ENCODE peak calls at places on chromosome 14, in ten cellular contexts. L is sigmoid colon; O is heart right ventricle; M is heart left ventricle; R is stomach; K is omental fat pad; W is CD4-positive, alpha-beta T cell; X is neural crest cell; U is fibroblast of lung; G is cardiac fibroblast. I is an unnamed sample.

GRCh38 chr14:37539992-37540391 is 55.1 kb downstream of the FOXA1 start:
- DNase-seq in O (no peak), L (no peak), R (no peak), K (no peak), M (no peak), U (no peak), X (no peak), G (no peak), W (no peak), I (no peak)

GRCh38 chr14:24401810-24402702 is 3.3 kb downstream of the NYNRIN start:
- DNase-seq in M (no peak), K (no peak), L (peak; percentile 55), O (no peak), G (no peak), X (no peak), W (no peak), U (no peak), R (no peak), I (no peak)

GRCh38 chr14:70641548-70642312 is at the start of gene TTC9:
- DNase-seq in M (no peak), R (peak; percentile 31), O (no peak), G (peak; percentile 6), K (no peak), W (no peak), L (no peak), X (peak; percentile 26), U (no peak), I (peak; percentile 55)

GRCh38 chr14:70808023-70808401 is 1.3 kb downstream of the MAP3K9 start:
- DNase-seq in M (no peak), G (no peak), O (no peak), R (peak; percentile 56), W (peak; percentile 26), L (no peak), K (no peak), X (no peak), U (no peak), I (no peak)

GRCh38 chr14:103022669-103023044 is 34.7 kb downstream of the CDC42BPB start:
- DNase-seq in U (no peak), O (no peak), X (no peak), M (no peak), W (no peak), L (no peak), R (no peak), G (no peak), K (no peak), I (no peak)

GRCh38 chr14:60922050-60922449 is 58.8 kb downstream of the TRMT5 start:
- DNase-seq in L (no peak), U (peak; percentile 55), G (no peak), K (no peak), R (no peak), W (no peak), O (no peak), M (no peak), X (no peak), I (no peak)

GRCh38 chr14:55539975-55540374 is 40.0 kb upstream of the KTN1 start:
- DNase-seq in M (no peak), K (no peak), W (no peak), U (no peak), X (no peak), R (no peak), L (no peak), O (no peak), G (no peak), I (no peak)

GRCh38 chr14:100861937-100862247 is 36.0 kb downstream of the MEG3 start:
- DNase-seq in O (no peak), L (no peak), X (no peak), G (no peak), M (no peak), W (no peak), K (no peak), R (no peak), U (no peak), I (no peak)

GRCh38 chr14:49598182-49598478 is 610 bp upstream of the LRR1 start:
- DNase-seq in M (no peak), O (no peak), W (no peak), X (no peak), R (peak; percentile 46), G (no peak), U (no peak), L (no peak), K (no peak), I (no peak)

DNA sequence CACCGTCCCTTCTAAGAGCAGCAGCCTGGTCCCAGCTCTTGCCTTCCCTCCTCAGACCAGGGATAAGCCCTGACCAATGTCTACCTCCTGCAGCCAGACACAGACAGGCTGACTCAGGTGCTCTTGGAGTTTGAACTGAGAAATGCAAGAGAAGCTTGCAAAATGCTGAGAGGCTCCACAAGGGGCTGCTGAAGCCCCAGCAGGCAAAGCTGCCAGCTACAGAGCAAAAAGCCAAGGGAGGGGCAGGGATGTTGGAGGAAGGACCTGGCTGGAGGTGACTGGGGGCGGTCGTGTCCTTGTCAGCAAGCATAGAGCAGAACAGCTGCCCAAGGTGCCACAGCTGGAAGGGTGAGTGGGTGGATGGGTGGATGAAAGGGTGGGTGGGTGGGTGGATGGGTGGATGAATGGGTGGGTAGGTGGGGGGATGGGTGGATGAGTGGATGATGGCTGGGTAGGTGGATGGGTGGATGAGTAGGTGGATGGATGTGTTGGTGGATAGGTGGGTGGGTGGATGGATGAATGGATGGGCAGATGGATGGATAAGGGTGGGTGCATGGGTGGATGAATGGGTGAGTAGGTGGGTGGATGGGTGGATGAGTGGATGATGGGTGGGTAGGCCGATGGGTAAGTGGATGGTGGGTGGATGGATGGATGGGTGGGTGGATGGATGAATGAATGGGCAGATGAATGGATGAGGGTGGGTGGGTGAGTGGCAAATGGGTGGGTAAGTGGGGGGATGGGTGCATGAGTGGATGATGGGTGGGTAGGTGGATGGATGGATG is 4.0 kb upstream of the INF2 start:
- DNase-seq in X (no peak), L (no peak), W (no peak), U (no peak), K (no peak), O (no peak), G (no peak), M (peak; percentile 25), R (no peak), I (no peak)
- TF ChIP-seq CTCF in X (no peak), L (no peak), W (no peak), U (no peak), K (no peak), O (no peak), G (no peak), M (no peak), R (no peak), I (no peak)

DNA sequence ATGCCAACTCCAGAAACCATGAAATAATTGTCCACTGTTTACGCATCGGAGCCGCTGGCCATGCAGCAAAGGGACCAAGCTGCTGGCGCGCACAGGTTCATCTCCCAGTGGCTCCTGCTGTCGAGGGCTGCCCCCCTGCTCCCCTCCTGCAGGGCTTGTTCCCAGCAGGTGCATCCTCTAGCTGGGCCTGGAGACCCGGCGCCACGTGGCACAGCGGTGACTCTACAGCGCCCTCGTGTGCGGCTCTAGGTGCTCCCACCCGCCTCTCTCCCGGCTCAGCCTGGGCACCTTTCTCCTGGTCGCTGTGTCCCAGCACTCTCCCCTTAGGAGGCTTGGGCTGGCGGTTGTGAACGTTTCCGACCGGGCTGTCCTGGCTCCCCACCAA is 37.5 kb upstream of the INF2 start:
- DNase-seq in U (no peak), L (no peak), K (no peak), M (no peak), X (no peak), G (no peak), O (no peak), W (no peak), R (no peak), I (no peak)
- TF ChIP-seq CTCF in U (no peak), L (no peak), K (no peak), M (no peak), X (no peak), G (no peak), O (no peak), W (no peak), R (no peak), I (no peak)

GRCh38 chr14:99349721-99350495 is 77.9 kb upstream of the BCL11B start:
- DNase-seq in W (no peak), X (no peak), M (no peak), R (no peak), U (no peak), K (no peak), G (no peak), O (no peak), L (no peak), I (no peak)

GRCh38 chr14:99350751-99351150 is 78.8 kb upstream of the BCL11B start:
- DNase-seq in R (no peak), L (no peak), M (no peak), U (no peak), X (no peak), G (no peak), K (no peak), W (no peak), O (no peak), I (no peak)

GRCh38 chr14:99352688-99353280 is 80.8 kb upstream of the BCL11B start:
- DNase-seq in X (no peak), U (no peak), W (no peak), O (no peak), M (no peak), L (no peak), K (no peak), G (no peak), R (no peak), I (no peak)

GRCh38 chr14:99348816-99349609 is 77.0 kb upstream of the BCL11B start:
- DNase-seq in L (peak; percentile 12), M (no peak), W (no peak), R (no peak), G (no peak), U (no peak), X (no peak), O (no peak), K (no peak), I (no peak)

DNA sequence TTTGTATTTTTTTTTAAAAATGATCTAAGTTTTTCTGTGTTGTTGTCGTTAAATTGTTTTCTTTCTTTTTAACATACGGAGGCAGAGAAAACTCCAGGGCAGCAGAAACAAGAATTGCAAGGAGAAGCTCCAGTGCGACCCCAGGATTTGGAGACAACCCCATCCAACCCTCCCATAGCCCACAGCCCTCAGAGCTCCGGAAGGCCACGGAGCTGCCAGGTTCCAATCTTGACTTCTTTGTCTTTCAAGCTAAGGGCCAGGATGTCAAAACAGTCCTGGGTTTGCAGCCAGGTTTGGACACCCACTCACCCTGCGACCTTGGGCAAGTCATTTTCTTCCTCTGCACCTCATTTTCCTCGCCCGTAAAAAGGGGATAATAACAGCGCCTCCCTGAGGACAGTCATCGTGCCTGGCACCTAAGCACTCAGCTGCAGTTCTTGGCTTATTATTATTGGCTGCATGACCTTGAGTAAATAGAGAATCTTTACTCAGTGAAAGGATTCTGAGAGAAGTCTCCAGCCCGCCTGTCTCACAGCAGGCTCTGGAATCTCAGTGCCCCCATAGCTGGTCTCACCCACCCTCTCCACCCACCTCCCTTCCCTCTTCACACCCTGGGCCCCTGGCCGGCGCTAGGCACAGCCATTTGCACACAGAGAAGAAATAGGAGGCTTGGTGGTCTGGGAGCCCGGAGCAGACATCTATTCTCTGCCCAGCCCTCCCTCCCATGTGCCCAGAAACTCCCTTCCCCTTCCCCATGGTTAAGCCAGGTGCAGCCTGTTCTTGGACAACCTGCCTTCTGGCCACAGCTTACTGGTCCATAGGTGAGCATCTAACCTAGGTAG is 79.4 kb upstream of the BCL11B start:
- DNase-seq in K (no peak), W (no peak), O (no peak), M (no peak), X (no peak), U (no peak), L (no peak), G (no peak), R (no peak), I (no peak)
- TF ChIP-seq CTCF in K (no peak), W (no peak), O (no peak), M (no peak), X (no peak), U (no peak), L (no peak), G (no peak), R (no peak), I (no peak)

GRCh38 chr14:89336338-89336737 is 80.7 kb downstream of the FOXN3 start:
- DNase-seq in K (no peak), L (no peak), M (no peak), U (no peak), G (no peak), R (no peak), X (no peak), W (no peak), O (no peak), I (no peak)
- TF ChIP-seq CTCF in K (no peak), L (no peak), M (no peak), U (no peak), G (no peak), R (no peak), X (peak; percentile 15), W (no peak), O (no peak), I (no peak)

I was measured in D721Med.